ENCODE peak calls at places on chromosome 1, in eight cellular contexts. One of them, this sample, is unnamed.

GRCh38 chr1:179229214-179230140 is at the start of gene ABL2:
- DNase-seq in stomach: peak
- DNase-seq in K562: peak
- DNase-seq in uterus: peak
- DNase-seq in ovary: peak
- DNase-seq in suprapubic skin: peak
- DNase-seq in right lobe of liver: peak
- DNase-seq in breast epithelium: no peak
- DNase-seq in this sample: peak

GRCh38 chr1:9447215-9447960 is 91.9 kb upstream of the SLC25A33 start:
- DNase-seq in stomach: no peak
- DNase-seq in uterus: no peak
- DNase-seq in suprapubic skin: no peak
- DNase-seq in breast epithelium: no peak
- DNase-seq in K562: no peak
- DNase-seq in ovary: no peak
- DNase-seq in right lobe of liver: peak
- DNase-seq in this sample: no peak

GRCh38 chr1:31688233-31688918 is 15.4 kb downstream of the COL16A1 start:
- DNase-seq in suprapubic skin: no peak
- DNase-seq in breast epithelium: no peak
- DNase-seq in right lobe of liver: no peak
- DNase-seq in ovary: peak
- DNase-seq in stomach: no peak
- DNase-seq in K562: no peak
- DNase-seq in uterus: no peak
- DNase-seq in this sample: no peak

GRCh38 chr1:18973446-18973955 is 17.0 kb upstream of the IFFO2 start:
- DNase-seq in ovary: no peak
- DNase-seq in breast epithelium: no peak
- DNase-seq in stomach: no peak
- DNase-seq in right lobe of liver: no peak
- DNase-seq in K562: no peak
- DNase-seq in uterus: no peak
- DNase-seq in suprapubic skin: peak
- DNase-seq in this sample: no peak

GRCh38 chr1:23473037-23473800 is 10.8 kb downstream of the ASAP3 start:
- DNase-seq in ovary: no peak
- DNase-seq in K562: no peak
- DNase-seq in right lobe of liver: no peak
- DNase-seq in stomach: no peak
- DNase-seq in suprapubic skin: no peak
- DNase-seq in uterus: no peak
- DNase-seq in breast epithelium: no peak
- DNase-seq in this sample: no peak

GRCh38 chr1:87942165-87942564 is 613.5 kb downstream of the LMO4 start:
- DNase-seq in K562: no peak
- DNase-seq in ovary: no peak
- DNase-seq in breast epithelium: no peak
- DNase-seq in suprapubic skin: no peak
- DNase-seq in stomach: no peak
- DNase-seq in uterus: no peak
- DNase-seq in right lobe of liver: no peak
- DNase-seq in this sample: no peak

GRCh38 chr1:100188617-100189016 is 10.6 kb upstream of the LRRC39 start:
- DNase-seq in right lobe of liver: no peak
- DNase-seq in K562: no peak
- DNase-seq in uterus: no peak
- DNase-seq in suprapubic skin: no peak
- DNase-seq in breast epithelium: no peak
- DNase-seq in ovary: no peak
- DNase-seq in stomach: no peak
- DNase-seq in this sample: no peak

GRCh38 chr1:185342672-185343259 is 25.7 kb upstream of the IVNS1ABP start:
- DNase-seq in breast epithelium: no peak
- DNase-seq in suprapubic skin: no peak
- DNase-seq in right lobe of liver: no peak
- DNase-seq in ovary: no peak
- DNase-seq in stomach: no peak
- DNase-seq in uterus: no peak
- DNase-seq in K562: no peak
- DNase-seq in this sample: no peak

GRCh38 chr1:81155131-81155530 is 645.6 kb upstream of the ADGRL2 start:
- DNase-seq in breast epithelium: no peak
- DNase-seq in suprapubic skin: no peak
- DNase-seq in K562: no peak
- DNase-seq in right lobe of liver: no peak
- DNase-seq in stomach: no peak
- DNase-seq in uterus: no peak
- DNase-seq in ovary: no peak
- DNase-seq in this sample: no peak

GRCh38 chr1:116311756-116312691 is 61.0 kb upstream of the ATP1A1 start:
- DNase-seq in uterus: no peak
- DNase-seq in right lobe of liver: no peak
- DNase-seq in K562: no peak
- DNase-seq in ovary: no peak
- DNase-seq in stomach: peak
- DNase-seq in suprapubic skin: no peak
- DNase-seq in breast epithelium: peak
- DNase-seq in this sample: peak

GRCh38 chr1:112923956-112924349 is 32.0 kb downstream of the SLC16A1 start:
- DNase-seq in uterus: no peak
- DNase-seq in stomach: no peak
- DNase-seq in K562: no peak
- DNase-seq in ovary: no peak
- DNase-seq in right lobe of liver: no peak
- DNase-seq in suprapubic skin: no peak
- DNase-seq in breast epithelium: no peak
- DNase-seq in this sample: no peak

GRCh38 chr1:30425046-30425445 is 298.3 kb downstream of the MATN1 start:
- DNase-seq in suprapubic skin: no peak
- DNase-seq in uterus: no peak
- DNase-seq in ovary: no peak
- DNase-seq in right lobe of liver: no peak
- DNase-seq in K562: no peak
- DNase-seq in stomach: no peak
- DNase-seq in breast epithelium: peak
- DNase-seq in this sample: peak

GRCh38 chr1:219152759-219153158 is 20.9 kb upstream of the LYPLAL1 start:
- DNase-seq in breast epithelium: no peak
- DNase-seq in right lobe of liver: no peak
- DNase-seq in suprapubic skin: no peak
- DNase-seq in ovary: no peak
- DNase-seq in stomach: no peak
- DNase-seq in K562: no peak
- DNase-seq in uterus: no peak
- DNase-seq in this sample: no peak

GRCh38 chr1:32883973-32884372 is 2.3 kb upstream of the HPCA start:
- DNase-seq in breast epithelium: no peak
- DNase-seq in stomach: no peak
- DNase-seq in K562: no peak
- DNase-seq in right lobe of liver: no peak
- DNase-seq in ovary: no peak
- DNase-seq in suprapubic skin: no peak
- DNase-seq in uterus: no peak
- DNase-seq in this sample: no peak

GRCh38 chr1:32881291-32881690 is 5.0 kb upstream of the HPCA start:
- DNase-seq in ovary: no peak
- DNase-seq in right lobe of liver: no peak
- DNase-seq in suprapubic skin: no peak
- DNase-seq in breast epithelium: no peak
- DNase-seq in uterus: no peak
- DNase-seq in stomach: no peak
- DNase-seq in K562: no peak
- DNase-seq in this sample: no peak

GRCh38 chr1:32881871-32882850 is 4.1 kb upstream of the HPCA start:
- DNase-seq in suprapubic skin: no peak
- DNase-seq in K562: no peak
- DNase-seq in ovary: no peak
- DNase-seq in breast epithelium: no peak
- DNase-seq in uterus: no peak
- DNase-seq in right lobe of liver: no peak
- DNase-seq in stomach: peak
- DNase-seq in this sample: no peak

GRCh38 chr1:32884726-32885125 is 1.6 kb upstream of the HPCA start:
- DNase-seq in suprapubic skin: no peak
- DNase-seq in K562: no peak
- DNase-seq in right lobe of liver: no peak
- DNase-seq in uterus: no peak
- DNase-seq in breast epithelium: no peak
- DNase-seq in ovary: no peak
- DNase-seq in stomach: no peak
- DNase-seq in this sample: no peak

GRCh38 chr1:32883338-32883737 is 3.0 kb upstream of the HPCA start:
- DNase-seq in suprapubic skin: no peak
- DNase-seq in breast epithelium: no peak
- DNase-seq in K562: no peak
- DNase-seq in stomach: no peak
- DNase-seq in ovary: no peak
- DNase-seq in right lobe of liver: no peak
- DNase-seq in uterus: no peak
- DNase-seq in this sample: no peak
- H3K27ac ChIP-seq in suprapubic skin: no peak
- H3K27ac ChIP-seq in breast epithelium: no peak
- H3K27ac ChIP-seq in K562: no peak
- H3K27ac ChIP-seq in stomach: no peak
- H3K27ac ChIP-seq in ovary: no peak
- H3K27ac ChIP-seq in right lobe of liver: no peak
- H3K27ac ChIP-seq in uterus: no peak
- H3K27ac ChIP-seq in this sample: no peak

GRCh38 chr1:26854953-26855352 is 8.0 kb upstream of the SFN start:
- DNase-seq in breast epithelium: no peak
- DNase-seq in K562: no peak
- DNase-seq in ovary: no peak
- DNase-seq in right lobe of liver: no peak
- DNase-seq in stomach: no peak
- DNase-seq in uterus: no peak
- DNase-seq in suprapubic skin: no peak
- DNase-seq in this sample: no peak

GRCh38 chr1:26852701-26853100 is 10.2 kb upstream of the SFN start:
- DNase-seq in stomach: no peak
- DNase-seq in ovary: no peak
- DNase-seq in uterus: no peak
- DNase-seq in suprapubic skin: no peak
- DNase-seq in right lobe of liver: no peak
- DNase-seq in K562: no peak
- DNase-seq in breast epithelium: no peak
- DNase-seq in this sample: no peak

GRCh38 chr1:26853156-26853555 is 9.8 kb upstream of the SFN start:
- DNase-seq in ovary: peak
- DNase-seq in right lobe of liver: peak
- DNase-seq in stomach: peak
- DNase-seq in uterus: peak
- DNase-seq in breast epithelium: peak
- DNase-seq in suprapubic skin: peak
- DNase-seq in K562: peak
- DNase-seq in this sample: peak

GRCh38 chr1:26855636-26856035 is 7.3 kb upstream of the SFN start:
- DNase-seq in breast epithelium: no peak
- DNase-seq in stomach: no peak
- DNase-seq in right lobe of liver: no peak
- DNase-seq in suprapubic skin: no peak
- DNase-seq in K562: no peak
- DNase-seq in uterus: no peak
- DNase-seq in ovary: no peak
- DNase-seq in this sample: no peak

DNA sequence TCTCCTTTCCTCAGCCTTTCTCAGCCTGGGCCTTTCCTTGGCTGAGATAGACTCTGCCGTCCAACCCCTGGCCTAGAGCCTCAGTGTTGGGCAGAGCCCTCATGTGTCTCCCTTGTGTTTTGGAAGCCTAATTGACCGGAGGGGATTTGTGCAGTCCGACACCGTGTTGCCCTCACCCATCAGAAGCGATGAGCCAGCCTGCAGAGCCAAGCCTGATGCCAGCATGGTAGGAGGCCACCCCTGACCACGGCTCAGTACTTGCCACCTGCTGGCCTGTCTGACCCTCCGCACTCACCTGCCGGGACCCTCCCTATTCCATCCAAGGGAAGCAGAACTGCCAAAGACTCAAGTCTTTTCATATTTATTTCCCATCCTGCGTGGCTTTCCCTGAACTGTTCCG is 9.3 kb upstream of the SFN start:
- DNase-seq in stomach: no peak
- DNase-seq in breast epithelium: no peak
- DNase-seq in ovary: no peak
- DNase-seq in right lobe of liver: no peak
- DNase-seq in K562: no peak
- DNase-seq in suprapubic skin: no peak
- DNase-seq in uterus: no peak
- DNase-seq in this sample: no peak
- TF ChIP-seq POLR2A in stomach: no peak
- TF ChIP-seq POLR2A in breast epithelium: no peak
- TF ChIP-seq POLR2A in ovary: no peak
- TF ChIP-seq POLR2A in right lobe of liver: no peak
- TF ChIP-seq POLR2A in K562: no peak
- TF ChIP-seq POLR2A in suprapubic skin: no peak
- TF ChIP-seq POLR2A in uterus: no peak
- TF ChIP-seq POLR2A in this sample: no peak

GRCh38 chr1:86938855-86939254 is 24.4 kb downstream of the HS2ST1 start:
- DNase-seq in stomach: no peak
- DNase-seq in uterus: no peak
- DNase-seq in K562: no peak
- DNase-seq in breast epithelium: no peak
- DNase-seq in right lobe of liver: no peak
- DNase-seq in suprapubic skin: no peak
- DNase-seq in ovary: no peak
- DNase-seq in this sample: no peak

GRCh38 chr1:86942034-86942433 is 27.6 kb downstream of the HS2ST1 start:
- DNase-seq in right lobe of liver: no peak
- DNase-seq in uterus: no peak
- DNase-seq in suprapubic skin: no peak
- DNase-seq in ovary: no peak
- DNase-seq in breast epithelium: no peak
- DNase-seq in stomach: no peak
- DNase-seq in K562: no peak
- DNase-seq in this sample: no peak

GRCh38 chr1:86940599-86940998 is 26.2 kb downstream of the HS2ST1 start:
- DNase-seq in breast epithelium: no peak
- DNase-seq in uterus: no peak
- DNase-seq in suprapubic skin: no peak
- DNase-seq in stomach: no peak
- DNase-seq in right lobe of liver: no peak
- DNase-seq in K562: no peak
- DNase-seq in ovary: no peak
- DNase-seq in this sample: no peak

GRCh38 chr1:86938450-86938849 is 24.0 kb downstream of the HS2ST1 start:
- DNase-seq in uterus: no peak
- DNase-seq in stomach: no peak
- DNase-seq in suprapubic skin: no peak
- DNase-seq in right lobe of liver: no peak
- DNase-seq in breast epithelium: no peak
- DNase-seq in ovary: no peak
- DNase-seq in K562: no peak
- DNase-seq in this sample: no peak

GRCh38 chr1:86939406-86939805 is 25.0 kb downstream of the HS2ST1 start:
- DNase-seq in uterus: no peak
- DNase-seq in suprapubic skin: no peak
- DNase-seq in ovary: no peak
- DNase-seq in stomach: no peak
- DNase-seq in breast epithelium: no peak
- DNase-seq in right lobe of liver: no peak
- DNase-seq in K562: peak
- DNase-seq in this sample: no peak
- H3K4me3 ChIP-seq in uterus: no peak
- H3K4me3 ChIP-seq in suprapubic skin: no peak
- H3K4me3 ChIP-seq in ovary: no peak
- H3K4me3 ChIP-seq in stomach: no peak
- H3K4me3 ChIP-seq in breast epithelium: no peak
- H3K4me3 ChIP-seq in right lobe of liver: no peak
- H3K4me3 ChIP-seq in K562: no peak
- H3K4me3 ChIP-seq in this sample: no peak

GRCh38 chr1:239387304-239388231 is 1.2 kb downstream of the CHRM3 start:
- DNase-seq in K562: no peak
- DNase-seq in right lobe of liver: peak
- DNase-seq in stomach: peak
- DNase-seq in uterus: no peak
- DNase-seq in ovary: peak
- DNase-seq in breast epithelium: no peak
- DNase-seq in suprapubic skin: no peak
- DNase-seq in this sample: no peak
- H3K27ac ChIP-seq in K562: no peak
- H3K27ac ChIP-seq in right lobe of liver: peak
- H3K27ac ChIP-seq in stomach: peak
- H3K27ac ChIP-seq in uterus: peak
- H3K27ac ChIP-seq in ovary: peak
- H3K27ac ChIP-seq in breast epithelium: no peak
- H3K27ac ChIP-seq in suprapubic skin: no peak
- H3K27ac ChIP-seq in this sample: peak